ENCODE peak calls at places on chromosomes 16 and 17, in five cellular contexts. M is AG04450; R is fibroblast of pulmonary artery; S is foreskin fibroblast; Z is CD8-positive, alpha-beta T cell. Q is an unnamed sample.

GRCh38 chr17:47694018-47694817 is at the start of gene TBKBP1:
- DNase-seq in M (no peak), R (peak; percentile 76), S (peak; percentile 67), Z (peak; percentile 51), Q (peak; percentile 39)

GRCh38 chr16:24610421-24610765 is 71.0 kb downstream of the RBBP6 start:
- DNase-seq in M (no peak), R (peak; percentile 31), S (peak; percentile 54), Z (no peak), Q (no peak)

GRCh38 chr16:63467513-63467912 is 1431.3 kb upstream of the CDH8 start:
- DNase-seq in M (no peak), R (peak; percentile 29), S (no peak), Z (no peak), Q (no peak)

GRCh38 chr17:21298983-21299519 is 14.5 kb downstream of the MAP2K3 start:
- DNase-seq in M (no peak), R (no peak), S (no peak), Z (no peak), Q (no peak)

GRCh38 chr16:964696-965395 is 5.9 kb downstream of the LMF1 start:
- DNase-seq in M (no peak), R (no peak), S (peak; percentile 74), Z (peak; percentile 53), Q (peak; percentile 59)

GRCh38 chr17:81013642-81014041 is 21.3 kb upstream of the BAIAP2 start:
- DNase-seq in M (no peak), R (no peak), S (no peak), Z (no peak), Q (no peak)

GRCh38 chr17:27585792-27586191 is 45.2 kb upstream of the LGALS9 start:
- DNase-seq in M (no peak), R (no peak), S (no peak), Z (no peak), Q (no peak)

GRCh38 chr17:31509095-31509804 is 117.8 kb downstream of the RAB11FIP4 start:
- DNase-seq in M (no peak), R (no peak), S (no peak), Z (no peak), Q (no peak)

GRCh38 chr16:82042841-82043240 is 7.8 kb downstream of the HSD17B2 start:
- DNase-seq in M (no peak), R (no peak), S (no peak), Z (no peak), Q (no peak)

GRCh38 chr17:57624390-57624789 is 120.7 kb downstream of the CCDC182 start:
- DNase-seq in M (no peak), R (no peak), S (no peak), Z (no peak), Q (no peak)

GRCh38 chr16:66293207-66293735 is 73.2 kb upstream of the CDH5 start:
- DNase-seq in M (no peak), R (no peak), S (no peak), Z (peak; percentile 1), Q (no peak)

GRCh38 chr16:47392114-47392513 is 68.7 kb downstream of the ITFG1 start:
- DNase-seq in M (no peak), R (no peak), S (no peak), Z (no peak), Q (peak; percentile 23)

GRCh38 chr17:34117332-34117731 is 137.8 kb upstream of the CCL2 start:
- DNase-seq in M (no peak), R (no peak), S (no peak), Z (no peak), Q (no peak)

GRCh38 chr17:68698761-68699160 is 97.6 kb upstream of the FAM20A start:
- DNase-seq in M (no peak), R (peak; percentile 46), S (peak; percentile 31), Z (no peak), Q (no peak)

GRCh38 chr17:3965123-3965800 is 1.0 kb upstream of the ATP2A3 start:
- DNase-seq in M (no peak), R (no peak), S (peak; percentile 64), Z (peak; percentile 68), Q (peak; percentile 68)

GRCh38 chr17:63434951-63435571 is 11.0 kb downstream of the CYB561 start:
- DNase-seq in M (no peak), R (peak; percentile 41), S (peak; percentile 69), Z (peak; percentile 62), Q (peak; percentile 22)

GRCh38 chr17:5078106-5079028 is at the start of gene ZFP3:
- DNase-seq in M (peak; percentile 24), R (peak; percentile 82), S (peak; percentile 92), Z (peak; percentile 73), Q (peak; percentile 65)

GRCh38 chr17:15498107-15498506 is 30.7 kb upstream of the CDRT4 start:
- DNase-seq in M (no peak), R (no peak), S (peak; percentile 36), Z (no peak), Q (no peak)

GRCh38 chr16:85910854-85911247 is 11.9 kb downstream of the IRF8 start:
- DNase-seq in M (no peak), R (no peak), S (no peak), Z (no peak), Q (no peak)

GRCh38 chr17:10888858-10889257 is 51.0 kb upstream of the PIRT start:
- DNase-seq in M (no peak), R (no peak), S (no peak), Z (no peak), Q (no peak)

GRCh38 chr17:57486978-57487377 is 230.7 kb downstream of the MSI2 start:
- DNase-seq in M (no peak), R (no peak), S (no peak), Z (no peak), Q (no peak)

GRCh38 chr16:50459681-50460080 is 88.5 kb upstream of the NKD1 start:
- DNase-seq in M (no peak), R (no peak), S (no peak), Z (no peak), Q (no peak)

GRCh38 chr16:4283939-4284338 is 11.1 kb upstream of the TFAP4 start:
- DNase-seq in M (no peak), R (no peak), S (peak; percentile 79), Z (no peak), Q (no peak)

GRCh38 chr17:40564883-40565744 is at the start of gene CCR7:
- DNase-seq in M (no peak), R (no peak), S (no peak), Z (peak; percentile 91), Q (peak; percentile 78)

GRCh38 chr17:40566027-40566426 is 755 bp upstream of the CCR7 start:
- DNase-seq in M (no peak), R (no peak), S (no peak), Z (no peak), Q (no peak)

GRCh38 chr17:40563371-40564052 is 1.8 kb downstream of the CCR7 start:
- DNase-seq in M (no peak), R (no peak), S (no peak), Z (peak; percentile 60), Q (no peak)

GRCh38 chr17:40562841-40563370 is 2.4 kb downstream of the CCR7 start:
- DNase-seq in M (no peak), R (no peak), S (no peak), Z (peak; percentile 31), Q (peak; percentile 28)

DNA sequence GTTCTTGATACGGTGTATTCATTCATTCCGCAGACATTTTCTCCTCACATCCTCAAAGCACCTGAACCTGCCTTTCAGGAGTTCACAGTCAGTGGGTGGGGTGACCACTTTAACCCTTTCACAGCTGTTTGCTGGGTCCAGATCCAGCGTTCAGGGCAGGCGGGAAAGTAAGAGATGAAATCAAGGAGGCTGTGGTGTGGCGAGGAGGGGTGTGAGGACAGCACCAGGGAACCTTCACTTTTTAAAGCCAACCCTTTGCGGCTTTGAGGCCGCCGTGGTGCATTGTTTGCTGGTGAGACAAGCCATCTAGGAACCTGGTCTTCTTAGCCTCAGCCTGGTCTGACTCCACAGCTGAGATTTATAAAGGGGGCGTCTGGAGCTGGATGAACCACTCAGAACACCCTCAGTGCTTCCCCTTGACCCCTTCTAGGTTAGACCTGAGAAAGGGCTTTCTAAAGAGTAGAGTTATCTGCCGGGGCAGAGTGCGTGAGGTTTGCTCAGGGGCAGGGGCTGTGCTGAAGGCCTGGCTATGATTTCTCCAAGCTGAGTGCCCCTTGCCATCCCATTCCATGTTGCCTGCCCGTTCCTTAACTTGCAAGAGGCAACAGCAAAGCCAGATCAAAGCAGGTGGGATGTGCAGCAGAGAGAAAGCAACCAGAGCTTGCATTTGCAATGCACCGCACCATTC is 933 bp downstream of the CCR7 start:
- DNase-seq in M (no peak), R (no peak), S (no peak), Z (peak; percentile 62), Q (peak; percentile 66)
- H3K4me3 ChIP-seq in M (no peak overlapping the region), R (no peak overlapping the region), S (no peak overlapping the region), Z (peak overlapping the region; percentile 71), Q (peak overlapping the region; percentile 90)

DNA sequence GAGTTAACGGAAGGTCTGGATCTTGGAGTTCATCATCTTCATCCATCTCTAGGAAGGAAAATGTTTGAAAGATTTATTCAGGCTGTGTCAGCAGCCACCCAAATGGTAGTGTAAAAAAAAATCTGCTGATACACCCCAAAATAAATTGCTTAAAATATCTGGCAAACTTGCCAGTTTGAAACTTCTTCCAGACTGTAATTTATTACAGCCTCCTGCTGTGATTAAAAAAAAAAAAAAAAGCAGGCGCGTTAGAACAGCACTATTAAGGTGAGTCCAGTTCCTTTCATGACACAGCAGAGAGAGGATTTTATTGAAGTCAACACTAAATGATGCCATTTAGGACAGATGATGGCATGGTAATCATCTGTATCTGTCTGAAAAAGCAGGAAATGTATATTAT is 140.6 kb upstream of the CORO6 start:
- DNase-seq in M (no peak), R (no peak), S (no peak), Z (no peak), Q (no peak)
- H3K4me3 ChIP-seq in M (no peak overlapping the region), R (no peak overlapping the region), S (no peak overlapping the region), Z (no peak overlapping the region), Q (no peak overlapping the region)

GRCh38 chr16:9687737-9688319 is 494.4 kb downstream of the GRIN2A start:
- DNase-seq in M (no peak), R (no peak), S (no peak), Z (no peak), Q (no peak)
- H3K4me3 ChIP-seq in M (no peak overlapping the region), R (no peak overlapping the region), S (no peak overlapping the region), Z (no peak overlapping the region), Q (no peak overlapping the region)

GRCh38 chr17:78741644-78742284 is 40.3 kb downstream of the CYTH1 start:
- DNase-seq in M (no peak), R (no peak), S (no peak), Z (no peak), Q (no peak)
- H3K4me3 ChIP-seq in M (no peak overlapping the region), R (no peak overlapping the region), S (no peak overlapping the region), Z (no peak overlapping the region), Q (no peak overlapping the region)

DNA sequence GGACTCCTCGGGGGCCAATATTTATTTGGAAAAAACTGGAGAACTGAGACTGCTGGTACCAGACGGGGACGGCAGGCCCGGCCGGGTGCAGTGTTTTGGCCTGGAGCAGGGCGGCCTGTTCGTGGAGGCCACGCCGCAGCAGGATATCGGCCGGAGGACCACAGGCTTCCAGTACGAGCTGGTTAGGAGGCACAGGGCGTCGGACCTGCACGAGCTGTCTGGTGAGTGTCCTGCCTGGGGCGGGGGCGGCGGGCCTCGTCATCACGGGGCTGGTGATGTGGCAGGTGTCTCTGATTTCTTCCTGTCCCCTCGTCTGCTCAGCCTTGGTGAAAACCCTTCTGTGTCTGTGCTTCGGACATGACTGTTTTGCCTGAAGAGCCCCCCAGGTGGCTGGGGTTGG is 5.7 kb downstream of the METRNL start:
- DNase-seq in M (no peak), R (no peak), S (no peak), Z (no peak), Q (no peak)
- H3K4me3 ChIP-seq in M (no peak overlapping the region), R (no peak overlapping the region), S (no peak overlapping the region), Z (no peak overlapping the region), Q (no peak overlapping the region)

Q was measured in naive thymus-derived CD4-positive, alpha-beta T cell.